ENCODE peak calls at places on chromosomes 1 and 21, in nine cellular contexts. H is stimulated activated CD4-positive, alpha-beta T cell treated with anti-CD3 and anti-CD28 coated beads, Interleukin-15, amount 100 ng/mL, for 24 hours; W is AG08396; S is aorta; G is heart right ventricle; Q is COR-L47; F is A549; C is AG09319; M is H54. E is an unnamed sample.

GRCh38 chr1:109477821-109478220 is 5.9 kb upstream of the ATXN7L2 start:
- DNase-seq in H (no peak), W (no peak), S (no peak), G (no peak), Q (no peak), F (no peak), C (no peak), M (peak; percentile 61), E (no peak)

GRCh38 chr21:28391938-28392337 is 600.7 kb downstream of the LTN1 start:
- DNase-seq in H (no peak), W (no peak), S (no peak), G (no peak), Q (no peak), F (no peak), C (no peak), M (no peak), E (no peak)

GRCh38 chr1:1918901-1919303 is at the start of gene TMEM52:
- DNase-seq in H (no peak), W (no peak), S (no peak), G (no peak), Q (no peak), F (no peak), C (no peak), M (peak; percentile 35), E (no peak)

GRCh38 chr1:109801791-109802135 is 38.0 kb upstream of the EPS8L3 start:
- DNase-seq in H (no peak), W (no peak), S (no peak), G (no peak), Q (no peak), F (no peak), C (no peak), M (no peak), E (no peak)

GRCh38 chr1:202130275-202130646 is 7.5 kb downstream of the GPR37L1 start:
- DNase-seq in H (no peak), W (no peak), S (no peak), G (no peak), Q (no peak), F (no peak), C (no peak), M (no peak), E (no peak)

GRCh38 chr1:116031299-116031698 is 55.0 kb downstream of the SLC22A15 start:
- DNase-seq in H (no peak), W (no peak), S (no peak), G (no peak), Q (no peak), F (no peak), C (no peak), M (no peak), E (no peak)

GRCh38 chr1:6447818-6448748 is 17.9 kb downstream of the TNFRSF25 start:
- DNase-seq in H (no peak), W (no peak), S (no peak), G (no peak), Q (peak; percentile 93), F (no peak), C (no peak), M (no peak), E (no peak)

GRCh38 chr1:89705901-89706699 is 73.2 kb downstream of the LRRC8C start:
- DNase-seq in H (no peak), W (no peak), S (no peak), G (no peak), Q (no peak), F (no peak), C (no peak), M (no peak), E (no peak)

GRCh38 chr1:25728301-25728935 is 71.6 kb upstream of the SELENON start:
- DNase-seq in H (no peak), W (no peak), S (no peak), G (no peak), Q (no peak), F (no peak), C (no peak), M (no peak), E (no peak)

GRCh38 chr1:68819190-68819829 is 322.4 kb upstream of the DEPDC1 start:
- DNase-seq in H (no peak), W (peak; percentile 8), S (no peak), G (no peak), Q (peak; percentile 42), F (peak; percentile 2), C (no peak), M (peak; percentile 20), E (peak; percentile 5)

GRCh38 chr21:42539931-42540343 is 26.3 kb downstream of the SLC37A1 start:
- DNase-seq in H (no peak), W (no peak), S (no peak), G (no peak), Q (no peak), F (no peak), C (no peak), M (no peak), E (no peak)

GRCh38 chr1:95793893-95794292 is 559.9 kb downstream of the RWDD3 start:
- DNase-seq in H (no peak), W (no peak), S (no peak), G (no peak), Q (no peak), F (no peak), C (no peak), M (no peak), E (peak; percentile 10)

GRCh38 chr1:51482881-51483280 is 36.2 kb downstream of the EPS15 start:
- DNase-seq in H (no peak), W (no peak), S (no peak), G (no peak), Q (no peak), F (no peak), C (no peak), M (no peak), E (no peak)

GRCh38 chr1:184272178-184272866 is 114.5 kb upstream of the C1orf21 start:
- DNase-seq in H (no peak), W (no peak), S (no peak), G (no peak), Q (peak; percentile 4), F (no peak), C (no peak), M (peak; percentile 41), E (no peak)

GRCh38 chr1:151255381-151255780 is 847 bp downstream of the PSMD4 start:
- DNase-seq in H (no peak), W (peak; percentile 38), S (no peak), G (no peak), Q (no peak), F (peak; percentile 12), C (no peak), M (no peak), E (no peak)

GRCh38 chr1:31483012-31483946 is 70.3 kb downstream of the SERINC2 start:
- DNase-seq in H (no peak), W (peak; percentile 54), S (peak; percentile 59), G (no peak), Q (peak; percentile 78), F (no peak), C (peak; percentile 51), M (no peak), E (peak; percentile 27)

GRCh38 chr1:186819140-186819539 is 9.6 kb upstream of the PLA2G4A start:
- DNase-seq in H (no peak), W (no peak), S (no peak), G (no peak), Q (no peak), F (no peak), C (peak; percentile 12), M (no peak), E (no peak)

GRCh38 chr1:165353731-165354671 is 2.5 kb downstream of the LMX1A start:
- DNase-seq in H (no peak), W (no peak), S (no peak), G (no peak), Q (no peak), F (no peak), C (no peak), M (no peak), E (no peak)

GRCh38 chr1:44604167-44604955 is 69.9 kb downstream of the TMEM53 start:
- DNase-seq in H (no peak), W (no peak), S (no peak), G (no peak), Q (peak; percentile 6), F (no peak), C (no peak), M (no peak), E (no peak)

E was measured in cerebellar cortex.